ENCODE peak calls at places on chromosomes 7 and 10, in four cellular contexts. I, U, D and K are unnamed samples. For H3K27me3, the result is how much of the 10 kb centered on the place peaks cover.

GRCh38 chr10:69846252-69847000 is 44.7 kb downstream of the COL13A1 start:
- DNase-seq in U (no peak), I (no peak), D (no peak), K (no peak)

GRCh38 chr7:54991341-54991740 is 27.5 kb upstream of the EGFR start:
- DNase-seq in U (no peak), I (no peak), D (no peak), K (no peak)

GRCh38 chr10:122149607-122150505 is 121.2 kb upstream of the BTBD16 start:
- DNase-seq in U (no peak), I (no peak), D (no peak), K (no peak)

GRCh38 chr10:79475119-79475653 is 29.8 kb upstream of the ZCCHC24 start:
- DNase-seq in I (no peak), U (no peak), D (no peak), K (no peak)

GRCh38 chr10:26879744-26880143 is 19.0 kb upstream of the ABI1 start:
- DNase-seq in U (no peak), I (no peak), D (no peak), K (no peak)

GRCh38 chr10:131820626-131821025 is 80.2 kb upstream of the PPP2R2D start:
- DNase-seq in D (no peak), I (no peak), U (no peak), K (no peak)

GRCh38 chr10:8338177-8338766 is 283.8 kb downstream of the GATA3 start:
- DNase-seq in U (no peak), D (no peak), I (no peak), K (no peak)

GRCh38 chr7:2203551-2204300 is 29.0 kb downstream of the MAD1L1 start:
- DNase-seq in D (no peak), U (no peak), I (no peak), K (no peak)

GRCh38 chr10:3605882-3606281 is 179.1 kb downstream of the KLF6 start:
- DNase-seq in D (no peak), U (no peak), I (no peak), K (no peak)

GRCh38 chr7:1095621-1096155 is 7.8 kb downstream of the GPER1 start:
- DNase-seq in D (no peak), U (no peak), I (no peak), K (no peak)

GRCh38 chr7:73432676-73433075 is 902 bp upstream of the FZD9 start:
- DNase-seq in D (no peak), U (no peak), I (no peak), K (no peak)

GRCh38 chr10:29617880-29618340 is 16.9 kb downstream of the SVIL start:
- DNase-seq in I (no peak), U (no peak), D (no peak), K (no peak)

GRCh38 chr10:93006435-93007039 is 54.1 kb upstream of the CYP26C1 start:
- DNase-seq in I (no peak), U (peak), D (peak), K (no peak)

GRCh38 chr10:77350711-77351119 is 286.9 kb downstream of the KCNMA1 start:
- DNase-seq in I (peak), U (peak), D (peak), K (peak)

GRCh38 chr7:55210716-55211115 is 154.4 kb upstream of the LANCL2 start:
- DNase-seq in U (no peak), D (no peak), I (no peak), K (no peak)

GRCh38 chr7:116591202-116592040 is 66.6 kb downstream of the CAV1 start:
- DNase-seq in U (no peak), D (peak), I (no peak), K (no peak)

GRCh38 chr7:15424468-15424867 is 137.3 kb downstream of the AGMO start:
- DNase-seq in D (no peak), U (peak), I (no peak), K (no peak)

GRCh38 chr10:113566888-113567287 is 14.0 kb downstream of the HABP2 start:
- DNase-seq in D (no peak), U (no peak), I (no peak), K (no peak)

GRCh38 chr7:134514663-134515062 is 12.7 kb upstream of the AKR1B10 start:
- DNase-seq in I (no peak), U (peak), D (peak), K (no peak)

GRCh38 chr7:96508371-96508770 is 186.5 kb upstream of the SLC25A13 start:
- DNase-seq in U (no peak), D (no peak), I (no peak), K (no peak)

GRCh38 chr7:101162551-101163280 is 2.7 kb downstream of the VGF start:
- DNase-seq in D (peak), U (no peak), I (no peak), K (no peak)

GRCh38 chr7:38020134-38020533 is 99.7 kb downstream of the EPDR1 start:
- DNase-seq in D (no peak), I (no peak), U (peak), K (no peak)

GRCh38 chr10:132361581-132362101 is 29.6 kb downstream of the LRRC27 start:
- DNase-seq in U (no peak), I (no peak), D (no peak), K (no peak)

GRCh38 chr7:12570529-12571461 is at the start of gene SCIN:
- DNase-seq in D (no peak), I (no peak), U (peak), K (no peak)

GRCh38 chr10:35972275-35972674 is 330.2 kb upstream of the FZD8 start:
- DNase-seq in D (no peak), I (no peak), U (no peak), K (no peak)

GRCh38 chr7:23043441-23043840 is 29.5 kb upstream of the HYCC1 start:
- DNase-seq in D (peak), U (peak), I (no peak), K (no peak)

GRCh38 chr7:123190109-123190831 is 9.5 kb downstream of the SLC13A1 start:
- DNase-seq in U (no peak), I (no peak), D (no peak), K (no peak)

DNA sequence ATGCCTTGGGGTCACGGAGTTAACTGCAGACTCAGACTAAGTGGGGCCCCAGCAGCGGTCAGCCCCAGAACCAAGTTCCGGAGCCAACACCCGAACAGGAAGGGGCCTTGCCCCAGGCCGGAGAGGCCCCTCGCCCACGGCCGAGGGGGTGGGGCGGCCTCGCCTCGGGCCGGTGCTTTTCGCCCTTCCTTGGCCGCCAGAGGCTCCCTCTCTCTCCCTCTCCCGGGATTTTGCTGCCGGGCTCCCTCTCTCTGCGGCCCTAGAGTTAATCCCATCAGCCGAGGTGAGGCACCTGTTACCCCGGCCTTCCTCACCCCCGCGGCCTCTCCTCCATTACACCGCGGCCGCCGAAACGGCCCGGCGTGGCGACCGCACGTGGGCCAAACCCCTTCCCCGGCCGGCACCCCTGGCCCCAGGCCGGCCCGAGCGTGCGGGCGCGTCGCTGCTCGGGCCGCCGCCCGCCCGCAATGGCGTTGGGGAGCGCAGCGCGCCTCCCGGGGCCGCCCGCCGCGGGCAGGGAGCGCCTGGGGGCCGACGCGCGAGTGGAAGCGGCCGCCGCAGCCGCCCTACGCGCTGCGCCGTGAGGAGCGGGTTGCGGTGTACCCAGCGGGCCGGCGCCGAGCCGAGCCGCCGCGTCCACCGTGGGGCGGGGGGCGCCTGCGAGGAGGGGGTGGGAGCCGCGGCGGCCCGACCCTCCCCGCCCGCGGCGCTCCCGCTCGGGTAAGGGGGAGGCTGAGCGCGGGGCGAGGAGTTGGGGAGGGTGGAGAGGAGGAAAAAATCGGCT is at the start of gene PPP1R9A:
- DNase-seq in I (no peak), D (no peak), U (peak), K (no peak)
- H3K4me3 ChIP-seq in I (peak), D (no peak), U (peak), K (peak)

GRCh38 chr10:9853405-9854010 is 1164.2 kb upstream of the CELF2 start:
- DNase-seq in U (no peak), I (no peak), D (no peak), K (no peak)
- TF ChIP-seq CTCF in U (no peak), I (no peak), D (no peak), K (no peak)

GRCh38 chr7:158992759-158993158 is 136.4 kb downstream of the DYNC2I1 start:
- DNase-seq in I (no peak), U (no peak), D (no peak), K (no peak)

GRCh38 chr7:158996214-158997109 is 140.1 kb downstream of the DYNC2I1 start:
- DNase-seq in D (no peak), U (no peak), I (no peak), K (no peak)

GRCh38 chr7:158995514-158995913 is 139.2 kb downstream of the DYNC2I1 start:
- DNase-seq in I (no peak), D (no peak), U (no peak), K (no peak)

GRCh38 chr7:158993591-158993990 is 137.2 kb downstream of the DYNC2I1 start:
- DNase-seq in D (no peak), U (no peak), I (no peak), K (no peak)

GRCh38 chr7:158994687-158995086 is 138.3 kb downstream of the DYNC2I1 start:
- DNase-seq in D (no peak), I (no peak), U (no peak), K (no peak)
- H3K27me3 ChIP-seq in D (half or more), I (under half), U (under half), K (under half)

GRCh38 chr10:110529596-110530011 is 31.9 kb downstream of the DUSP5 start:
- DNase-seq in I (no peak), D (no peak), U (no peak), K (no peak)
- H3K4me3 ChIP-seq in I (no peak), D (no peak), U (no peak), K (no peak)

GRCh38 chr10:118712080-118712479 is 42.7 kb downstream of the CACUL1 start:
- DNase-seq in U (no peak), I (no peak), D (no peak), K (no peak)

GRCh38 chr10:118708571-118708970 is 46.2 kb downstream of the CACUL1 start:
- DNase-seq in U (no peak), I (no peak), D (no peak), K (no peak)

GRCh38 chr10:118710487-118710886 is 44.3 kb downstream of the CACUL1 start:
- DNase-seq in U (no peak), D (no peak), I (no peak), K (no peak)

GRCh38 chr10:118712930-118713634 is 41.7 kb downstream of the CACUL1 start:
- DNase-seq in I (no peak), D (peak), U (no peak), K (no peak)
- TF ChIP-seq CTCF in I (no peak), D (peak), U (no peak), K (no peak)

GRCh38 chr10:129394739-129395298 is 72.2 kb upstream of the MGMT start:
- DNase-seq in U (no peak), D (no peak), I (no peak), K (no peak)

GRCh38 chr10:129391464-129391863 is 75.6 kb upstream of the MGMT start:
- DNase-seq in U (no peak), I (no peak), D (no peak), K (no peak)

GRCh38 chr10:129390726-129391125 is 76.3 kb upstream of the MGMT start:
- DNase-seq in I (no peak), D (no peak), U (no peak), K (no peak)

GRCh38 chr10:129397198-129397974 is 69.7 kb upstream of the MGMT start:
- DNase-seq in I (no peak), U (no peak), D (no peak), K (no peak)

DNA sequence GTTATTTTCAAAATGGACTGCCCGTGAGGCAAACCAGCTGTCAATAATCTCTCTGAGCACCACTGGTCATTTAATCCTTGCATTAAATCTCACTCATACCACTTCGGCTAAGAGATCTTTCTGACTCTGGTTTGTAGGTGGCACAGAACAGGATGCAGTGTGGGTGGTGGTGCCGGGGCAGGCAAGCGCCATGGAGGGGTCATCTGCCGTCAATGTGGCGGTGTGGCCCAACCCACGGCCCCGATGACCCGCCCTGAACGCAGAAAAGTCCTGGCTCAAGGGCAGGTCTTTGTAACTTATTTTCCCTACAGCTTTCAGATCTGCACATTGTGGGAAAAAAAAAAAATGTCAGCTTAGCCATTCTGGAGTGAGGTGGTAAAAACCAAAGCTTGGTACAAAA is 73.2 kb upstream of the MGMT start:
- DNase-seq in D (no peak), U (no peak), I (no peak), K (no peak)
- H3K27me3 ChIP-seq in D (under half), U (under half), I (under half), K (under half)

GRCh38 chr10:24206926-24207701 is 1.8 kb upstream of the KIAA1217 start:
- DNase-seq in I (no peak), U (no peak), D (no peak), K (no peak)

GRCh38 chr10:24209421-24209770 is 458 bp downstream of the KIAA1217 start:
- DNase-seq in U (peak), I (no peak), D (no peak), K (no peak)

GRCh38 chr10:24206334-24206733 is 2.6 kb upstream of the KIAA1217 start:
- DNase-seq in D (no peak), U (no peak), I (no peak), K (no peak)

GRCh38 chr10:24208661-24209420 is at the start of gene KIAA1217:
- DNase-seq in I (no peak), D (no peak), U (peak), K (no peak)

GRCh38 chr10:24207781-24208611 is 942 bp upstream of the KIAA1217 start:
- DNase-seq in U (peak), I (no peak), D (no peak), K (no peak)
- H3K4me3 ChIP-seq in U (peak), I (peak), D (no peak), K (peak)

DNA sequence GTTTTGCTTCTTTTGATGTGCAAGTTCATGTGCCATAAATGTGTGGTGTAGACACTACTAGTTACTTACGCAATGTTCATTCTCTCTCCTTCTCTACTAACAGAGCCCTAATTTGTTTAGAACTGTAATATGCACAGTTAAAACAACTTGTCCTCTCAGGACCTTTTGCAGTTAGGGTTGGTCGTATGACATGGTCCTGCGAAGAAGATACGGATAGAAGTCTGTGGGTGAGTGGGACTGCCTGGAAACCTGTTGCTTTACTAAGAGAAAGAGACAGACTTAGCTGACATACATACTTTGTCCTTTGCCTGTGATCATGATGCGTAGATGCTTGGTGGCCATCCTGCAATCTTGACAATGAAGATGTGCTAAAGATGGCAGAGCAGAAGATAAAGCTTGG is 51.1 kb downstream of the PRPF18 start:
- DNase-seq in I (no peak), D (no peak), U (no peak), K (no peak)
- TF ChIP-seq CTCF in I (no peak), D (no peak), U (no peak), K (no peak)